ENCODE peak calls at places on chromosomes 1 and 21, in nine cellular contexts. One of them, this sample, is unnamed.
A peak's percentile ranks its signal among the peaks of the same experiment; 100 is the strongest.

GRCh38 chr21:14306143-14306907 is 76.6 kb downstream of the HSPA13 start:
- DNase-seq in astrocyte: no peak
- DNase-seq in HCT116: no peak
- DNase-seq in Karpas-422: peak; percentile 49
- DNase-seq in neural progenitor cell: no peak
- DNase-seq in mammary epithelial cell: no peak
- DNase-seq in fibroblast of lung: no peak
- DNase-seq in IMR-90: peak; percentile 3
- DNase-seq in PC-3: peak; percentile 51
- DNase-seq in this sample: peak; percentile 16

GRCh38 chr1:3727042-3727824 is 25.0 kb upstream of the CCDC27 start:
- DNase-seq in PC-3: peak; percentile 48
- DNase-seq in astrocyte: no peak
- DNase-seq in neural progenitor cell: peak; percentile 68
- DNase-seq in mammary epithelial cell: no peak
- DNase-seq in IMR-90: no peak
- DNase-seq in HCT116: no peak
- DNase-seq in fibroblast of lung: no peak
- DNase-seq in Karpas-422: peak; percentile 64
- DNase-seq in this sample: no peak

GRCh38 chr1:231165371-231165770 is 3.5 kb downstream of the TRIM67 start:
- DNase-seq in HCT116: no peak
- DNase-seq in Karpas-422: no peak
- DNase-seq in astrocyte: no peak
- DNase-seq in PC-3: peak; percentile 12
- DNase-seq in mammary epithelial cell: no peak
- DNase-seq in fibroblast of lung: peak; percentile 34
- DNase-seq in neural progenitor cell: no peak
- DNase-seq in IMR-90: peak; percentile 24
- DNase-seq in this sample: no peak

GRCh38 chr1:165075725-165076370 is 280.7 kb downstream of the LMX1A start:
- DNase-seq in IMR-90: peak; percentile 13
- DNase-seq in PC-3: peak; percentile 59
- DNase-seq in mammary epithelial cell: no peak
- DNase-seq in astrocyte: no peak
- DNase-seq in fibroblast of lung: peak; percentile 10
- DNase-seq in HCT116: no peak
- DNase-seq in neural progenitor cell: peak; percentile 60
- DNase-seq in Karpas-422: peak; percentile 61
- DNase-seq in this sample: peak; percentile 32

GRCh38 chr1:5970623-5971273 is 21.5 kb downstream of the NPHP4 start:
- DNase-seq in IMR-90: no peak
- DNase-seq in HCT116: no peak
- DNase-seq in neural progenitor cell: no peak
- DNase-seq in PC-3: no peak
- DNase-seq in mammary epithelial cell: no peak
- DNase-seq in astrocyte: no peak
- DNase-seq in Karpas-422: no peak
- DNase-seq in fibroblast of lung: no peak
- DNase-seq in this sample: no peak

GRCh38 chr1:31605908-31606427 is 11.5 kb upstream of the HCRTR1 start:
- DNase-seq in PC-3: no peak
- DNase-seq in mammary epithelial cell: peak; percentile 32
- DNase-seq in astrocyte: peak; percentile 88
- DNase-seq in fibroblast of lung: peak; percentile 91
- DNase-seq in HCT116: no peak
- DNase-seq in Karpas-422: peak; percentile 80
- DNase-seq in IMR-90: peak; percentile 88
- DNase-seq in neural progenitor cell: no peak
- DNase-seq in this sample: no peak

GRCh38 chr1:39926343-39926769 is 24.6 kb upstream of the MYCL start:
- DNase-seq in astrocyte: peak; percentile 31
- DNase-seq in IMR-90: peak; percentile 40
- DNase-seq in HCT116: no peak
- DNase-seq in PC-3: no peak
- DNase-seq in neural progenitor cell: no peak
- DNase-seq in mammary epithelial cell: no peak
- DNase-seq in Karpas-422: no peak
- DNase-seq in fibroblast of lung: peak; percentile 33
- DNase-seq in this sample: no peak

GRCh38 chr1:223022641-223023473 is 120.2 kb downstream of the TLR5 start:
- DNase-seq in PC-3: no peak
- DNase-seq in Karpas-422: no peak
- DNase-seq in HCT116: no peak
- DNase-seq in neural progenitor cell: peak; percentile 91
- DNase-seq in astrocyte: no peak
- DNase-seq in fibroblast of lung: no peak
- DNase-seq in mammary epithelial cell: no peak
- DNase-seq in IMR-90: no peak
- DNase-seq in this sample: peak; percentile 73

GRCh38 chr21:33698088-33698487 is 55.8 kb downstream of the ITSN1 start:
- DNase-seq in Karpas-422: no peak
- DNase-seq in fibroblast of lung: no peak
- DNase-seq in HCT116: no peak
- DNase-seq in mammary epithelial cell: no peak
- DNase-seq in IMR-90: no peak
- DNase-seq in astrocyte: no peak
- DNase-seq in PC-3: no peak
- DNase-seq in neural progenitor cell: peak; percentile 7
- DNase-seq in this sample: no peak

GRCh38 chr1:10860682-10861081 is 64.2 kb upstream of the CASZ1 start:
- DNase-seq in fibroblast of lung: no peak
- DNase-seq in neural progenitor cell: no peak
- DNase-seq in mammary epithelial cell: no peak
- DNase-seq in IMR-90: no peak
- DNase-seq in Karpas-422: no peak
- DNase-seq in HCT116: no peak
- DNase-seq in astrocyte: no peak
- DNase-seq in PC-3: no peak
- DNase-seq in this sample: no peak

GRCh38 chr1:90986954-90987353 is 34.9 kb downstream of the ZNF644 start:
- DNase-seq in astrocyte: no peak
- DNase-seq in fibroblast of lung: no peak
- DNase-seq in IMR-90: no peak
- DNase-seq in PC-3: no peak
- DNase-seq in HCT116: no peak
- DNase-seq in mammary epithelial cell: no peak
- DNase-seq in neural progenitor cell: no peak
- DNase-seq in Karpas-422: no peak
- DNase-seq in this sample: no peak

GRCh38 chr1:15408890-15409399 is 743 bp upstream of the EFHD2 start:
- DNase-seq in HCT116: no peak
- DNase-seq in fibroblast of lung: no peak
- DNase-seq in neural progenitor cell: no peak
- DNase-seq in astrocyte: no peak
- DNase-seq in IMR-90: no peak
- DNase-seq in Karpas-422: peak; percentile 52
- DNase-seq in mammary epithelial cell: no peak
- DNase-seq in PC-3: no peak
- DNase-seq in this sample: no peak

GRCh38 chr1:231147896-231148295 is 14.0 kb upstream of the TRIM67 start:
- DNase-seq in HCT116: no peak
- DNase-seq in Karpas-422: no peak
- DNase-seq in fibroblast of lung: no peak
- DNase-seq in PC-3: no peak
- DNase-seq in mammary epithelial cell: no peak
- DNase-seq in astrocyte: no peak
- DNase-seq in IMR-90: no peak
- DNase-seq in neural progenitor cell: no peak
- DNase-seq in this sample: no peak

DNA sequence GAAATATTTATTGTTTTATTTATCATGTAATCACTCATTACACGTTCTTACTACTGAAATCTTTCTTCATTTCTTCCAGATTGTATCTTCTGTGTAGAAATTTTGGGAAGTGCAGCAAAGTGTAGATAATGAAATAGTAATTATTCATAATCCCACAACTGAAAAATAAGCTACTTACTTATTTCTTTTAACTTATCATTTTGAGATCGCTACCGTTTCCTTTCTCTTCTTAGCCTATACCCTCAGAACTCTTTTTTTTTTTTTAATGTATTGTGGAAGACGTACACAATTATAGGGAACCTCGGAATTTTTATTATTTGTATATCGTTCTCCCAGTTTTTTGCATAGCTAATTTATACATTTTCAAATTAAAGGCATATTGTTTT is 518 bp upstream of the FH start:
- DNase-seq in fibroblast of lung: no peak
- DNase-seq in PC-3: no peak
- DNase-seq in Karpas-422: no peak
- DNase-seq in astrocyte: no peak
- DNase-seq in neural progenitor cell: no peak
- DNase-seq in IMR-90: no peak
- DNase-seq in mammary epithelial cell: no peak
- DNase-seq in HCT116: no peak
- DNase-seq in this sample: no peak
- H3K4me3 ChIP-seq in fibroblast of lung: peak overlapping the region; percentile 81
- H3K4me3 ChIP-seq in PC-3: peak overlapping the region; percentile 77
- H3K4me3 ChIP-seq in Karpas-422: peak overlapping the region; percentile 74
- H3K4me3 ChIP-seq in astrocyte: peak overlapping the region; percentile 83
- H3K4me3 ChIP-seq in neural progenitor cell: peak overlapping the region; percentile 65
- H3K4me3 ChIP-seq in IMR-90: peak overlapping the region; percentile 8
- H3K4me3 ChIP-seq in mammary epithelial cell: peak overlapping the region; percentile 63
- H3K4me3 ChIP-seq in HCT116: peak overlapping the region; percentile 68
- H3K4me3 ChIP-seq in this sample: peak overlapping the region; percentile 80

GRCh38 chr1:52424757-52425265 is 20.4 kb downstream of the PRPF38A start:
- DNase-seq in Karpas-422: no peak
- DNase-seq in mammary epithelial cell: no peak
- DNase-seq in neural progenitor cell: no peak
- DNase-seq in IMR-90: peak; percentile 70
- DNase-seq in HCT116: no peak
- DNase-seq in PC-3: no peak
- DNase-seq in fibroblast of lung: peak; percentile 14
- DNase-seq in astrocyte: no peak
- DNase-seq in this sample: no peak

GRCh38 chr1:52420713-52421112 is 16.3 kb downstream of the PRPF38A start:
- DNase-seq in HCT116: no peak
- DNase-seq in Karpas-422: no peak
- DNase-seq in PC-3: no peak
- DNase-seq in astrocyte: no peak
- DNase-seq in IMR-90: no peak
- DNase-seq in neural progenitor cell: no peak
- DNase-seq in fibroblast of lung: no peak
- DNase-seq in mammary epithelial cell: no peak
- DNase-seq in this sample: no peak

GRCh38 chr1:52424238-52424637 is 19.8 kb downstream of the PRPF38A start:
- DNase-seq in IMR-90: peak; percentile 13
- DNase-seq in mammary epithelial cell: no peak
- DNase-seq in neural progenitor cell: no peak
- DNase-seq in HCT116: no peak
- DNase-seq in Karpas-422: no peak
- DNase-seq in PC-3: no peak
- DNase-seq in astrocyte: no peak
- DNase-seq in fibroblast of lung: no peak
- DNase-seq in this sample: no peak

GRCh38 chr1:52423771-52424170 is 19.4 kb downstream of the PRPF38A start:
- DNase-seq in HCT116: no peak
- DNase-seq in IMR-90: no peak
- DNase-seq in fibroblast of lung: no peak
- DNase-seq in mammary epithelial cell: no peak
- DNase-seq in PC-3: no peak
- DNase-seq in Karpas-422: no peak
- DNase-seq in astrocyte: no peak
- DNase-seq in neural progenitor cell: no peak
- DNase-seq in this sample: no peak

GRCh38 chr1:52423055-52423454 is 18.7 kb downstream of the PRPF38A start:
- DNase-seq in IMR-90: no peak
- DNase-seq in HCT116: no peak
- DNase-seq in mammary epithelial cell: no peak
- DNase-seq in PC-3: no peak
- DNase-seq in Karpas-422: no peak
- DNase-seq in fibroblast of lung: no peak
- DNase-seq in astrocyte: no peak
- DNase-seq in neural progenitor cell: no peak
- DNase-seq in this sample: no peak
- H3K9ac ChIP-seq in IMR-90: no peak overlapping the region
- H3K9ac ChIP-seq in HCT116: no peak overlapping the region
- H3K9ac ChIP-seq in mammary epithelial cell: no peak overlapping the region
- H3K9ac ChIP-seq in PC-3: no peak overlapping the region
- H3K9ac ChIP-seq in Karpas-422: no peak overlapping the region
- H3K9ac ChIP-seq in fibroblast of lung: no peak overlapping the region
- H3K9ac ChIP-seq in astrocyte: no peak overlapping the region
- H3K9ac ChIP-seq in neural progenitor cell: no peak overlapping the region
- H3K9ac ChIP-seq in this sample: no peak overlapping the region

GRCh38 chr1:173827611-173828010 is 2.9 kb upstream of the CENPL start:
- DNase-seq in PC-3: peak; percentile 84
- DNase-seq in fibroblast of lung: no peak
- DNase-seq in IMR-90: no peak
- DNase-seq in HCT116: no peak
- DNase-seq in Karpas-422: no peak
- DNase-seq in neural progenitor cell: no peak
- DNase-seq in mammary epithelial cell: no peak
- DNase-seq in astrocyte: no peak
- DNase-seq in this sample: no peak

DNA sequence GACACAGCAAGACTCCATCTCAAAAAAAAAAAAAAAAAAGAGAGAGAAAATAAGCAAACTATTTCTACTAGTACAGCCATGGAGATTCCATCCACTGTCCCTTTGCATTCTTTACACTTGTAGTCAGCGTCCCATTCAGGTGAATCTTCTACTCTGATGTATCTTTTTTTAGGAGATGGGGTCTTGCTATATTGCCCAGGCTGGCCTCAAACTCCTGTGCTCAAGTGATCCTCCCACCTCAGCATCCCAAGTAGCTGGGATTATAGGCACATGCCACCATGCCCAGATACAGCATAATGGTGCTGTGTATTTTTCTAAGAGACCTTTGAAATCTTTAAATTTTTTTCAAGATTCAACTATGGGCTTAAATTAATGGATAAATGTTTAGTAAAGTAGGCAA is 8.1 kb upstream of the CENPL start:
- DNase-seq in HCT116: no peak
- DNase-seq in PC-3: no peak
- DNase-seq in astrocyte: no peak
- DNase-seq in IMR-90: no peak
- DNase-seq in neural progenitor cell: no peak
- DNase-seq in fibroblast of lung: no peak
- DNase-seq in mammary epithelial cell: no peak
- DNase-seq in Karpas-422: no peak
- DNase-seq in this sample: no peak
- H3K36me3 ChIP-seq in HCT116: no peaks in the 10 kb centered on the region
- H3K36me3 ChIP-seq in PC-3: peaks cover 46% of the 10 kb centered on the region
- H3K36me3 ChIP-seq in astrocyte: peaks cover 3% of the 10 kb centered on the region
- H3K36me3 ChIP-seq in IMR-90: peaks cover 21% of the 10 kb centered on the region
- H3K36me3 ChIP-seq in neural progenitor cell: peaks cover 20% of the 10 kb centered on the region
- H3K36me3 ChIP-seq in fibroblast of lung: no peaks in the 10 kb centered on the region
- H3K36me3 ChIP-seq in mammary epithelial cell: peaks cover 28% of the 10 kb centered on the region
- H3K36me3 ChIP-seq in Karpas-422: peaks cover 26% of the 10 kb centered on the region
- H3K36me3 ChIP-seq in this sample: peaks cover 54% of the 10 kb centered on the region

GRCh38 chr1:1212780-1213152 is 1.2 kb downstream of the TNFRSF4 start:
- DNase-seq in PC-3: no peak
- DNase-seq in mammary epithelial cell: no peak
- DNase-seq in IMR-90: peak; percentile 11
- DNase-seq in Karpas-422: no peak
- DNase-seq in fibroblast of lung: no peak
- DNase-seq in astrocyte: no peak
- DNase-seq in neural progenitor cell: no peak
- DNase-seq in HCT116: no peak
- DNase-seq in this sample: no peak
- H3K4me3 ChIP-seq in PC-3: no peak overlapping the region
- H3K4me3 ChIP-seq in mammary epithelial cell: no peak overlapping the region
- H3K4me3 ChIP-seq in IMR-90: no peak overlapping the region
- H3K4me3 ChIP-seq in Karpas-422: no peak overlapping the region
- H3K4me3 ChIP-seq in fibroblast of lung: no peak overlapping the region
- H3K4me3 ChIP-seq in astrocyte: no peak overlapping the region
- H3K4me3 ChIP-seq in neural progenitor cell: no peak overlapping the region
- H3K4me3 ChIP-seq in HCT116: no peak overlapping the region
- H3K4me3 ChIP-seq in this sample: no peak overlapping the region

This sample was measured in SK-N-MC.